ENCODE peak calls at places on chromosomes 7 and 10, in eight cellular contexts. F, C, V, W, R, Y, Q and P are unnamed samples.

GRCh38 chr10:104337985-104338735 is at the start of gene ITPRIP:
- DNase-seq in F (peak; percentile 71), C (peak; percentile 86), V (peak; percentile 91), W (peak; percentile 81), R (peak; percentile 90), Y (peak; percentile 93), Q (peak; percentile 74), P (no peak)

GRCh38 chr10:8034666-8035640 is 19.5 kb upstream of the GATA3 start:
- DNase-seq in F (no peak), C (peak; percentile 59), V (no peak), W (no peak), R (peak; percentile 61), Y (no peak), Q (no peak), P (no peak)

GRCh38 chr7:27677912-27678612 is 15.4 kb upstream of the HIBADH start:
- DNase-seq in F (no peak), C (no peak), V (peak; percentile 93), W (no peak), R (no peak), Y (peak; percentile 92), Q (no peak), P (no peak)

GRCh38 chr7:115585015-115585655 is 445.4 kb downstream of the TFEC start:
- DNase-seq in F (no peak), C (no peak), V (peak; percentile 17), W (no peak), R (no peak), Y (no peak), Q (no peak), P (no peak)

GRCh38 chr7:74289660-74290589 is 718 bp downstream of the CLIP2 start:
- DNase-seq in F (no peak), C (peak; percentile 40), V (peak; percentile 77), W (peak; percentile 56), R (peak; percentile 83), Y (no peak), Q (peak; percentile 33), P (peak; percentile 72)

GRCh38 chr10:92574545-92575377 is 868 bp upstream of the IDE start:
- DNase-seq in F (no peak), C (peak; percentile 6), V (no peak), W (no peak), R (no peak), Y (peak; percentile 59), Q (no peak), P (no peak)

GRCh38 chr7:2202361-2202761 is 30.4 kb downstream of the MAD1L1 start:
- DNase-seq in F (no peak), C (no peak), V (no peak), W (no peak), R (no peak), Y (no peak), Q (no peak), P (no peak)

GRCh38 chr7:22814261-22815208 is 8.1 kb downstream of the TOMM7 start:
- DNase-seq in F (no peak), C (no peak), V (peak; percentile 66), W (no peak), R (no peak), Y (peak; percentile 47), Q (no peak), P (no peak)

GRCh38 chr10:124339119-124339807 is 79.5 kb downstream of the OAT start:
- DNase-seq in F (no peak), C (no peak), V (no peak), W (no peak), R (no peak), Y (no peak), Q (no peak), P (peak; percentile 54)

GRCh38 chr7:44963526-44964290 is 15.1 kb downstream of the MYO1G start:
- DNase-seq in F (no peak), C (no peak), V (no peak), W (no peak), R (peak; percentile 71), Y (no peak), Q (no peak), P (no peak)

DNA sequence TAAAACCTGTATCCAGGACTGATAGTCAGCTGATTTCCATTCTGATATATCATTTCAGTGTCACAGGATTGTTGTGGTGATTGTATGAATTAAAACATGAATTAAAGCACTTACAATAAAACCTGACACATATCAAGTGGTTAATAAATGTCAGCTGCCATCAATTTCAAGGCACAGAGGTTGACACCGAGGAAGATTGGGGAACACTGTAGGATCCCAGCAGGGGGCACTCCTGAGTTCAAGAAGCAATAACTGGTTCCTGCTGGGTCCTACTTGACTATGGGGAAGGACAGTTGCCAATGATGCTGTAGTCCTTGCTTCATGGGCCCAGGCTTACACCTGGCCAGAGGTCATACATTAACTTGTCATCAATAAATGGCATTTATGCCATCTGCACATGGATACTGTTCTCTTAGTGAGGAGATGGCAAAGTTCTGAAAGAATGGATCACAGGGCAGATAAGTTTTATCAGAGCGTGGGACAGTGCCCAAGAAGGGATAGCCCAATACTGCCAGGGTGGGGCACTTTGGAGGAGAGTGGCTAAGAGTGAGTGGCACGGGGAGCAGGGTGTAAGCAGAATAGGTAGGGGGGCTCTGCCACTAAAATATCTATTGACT is 24.1 kb downstream of the FZD1 start:
- DNase-seq in F (no peak), C (peak; percentile 70), V (no peak), W (no peak), R (no peak), Y (peak; percentile 43), Q (peak; percentile 29), P (no peak)
- TF ChIP-seq CTCF in F (peak; percentile 24), C (peak; percentile 57), V (peak; percentile 21), W (no peak), R (peak; percentile 33), Y (peak; percentile 60), Q (peak; percentile 63), P (peak; percentile 61)

DNA sequence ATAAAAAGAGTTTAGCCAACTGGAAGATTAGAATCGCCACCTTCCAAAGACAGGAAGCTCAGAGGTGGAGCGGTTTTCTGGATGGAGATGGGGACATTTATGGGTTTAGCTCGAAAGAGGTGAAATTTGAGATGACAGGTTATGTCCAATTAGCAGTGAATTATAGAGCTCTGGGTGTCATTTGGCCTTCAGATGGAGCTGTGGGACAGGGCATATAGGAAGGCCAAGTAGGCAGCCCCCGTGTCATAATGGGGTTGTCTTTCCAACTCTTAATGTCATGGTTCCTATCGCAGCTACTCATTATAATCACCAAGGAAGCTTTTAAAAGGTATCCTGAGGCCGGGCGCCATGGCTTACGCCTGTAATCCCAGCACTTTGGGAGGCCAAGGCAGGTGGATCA is 21.0 kb upstream of the EEPD1 start:
- DNase-seq in F (no peak), C (no peak), V (no peak), W (no peak), R (no peak), Y (no peak), Q (no peak), P (no peak)
- TF ChIP-seq CTCF in F (no peak), C (no peak), V (no peak), W (no peak), R (no peak), Y (no peak), Q (peak; percentile 11), P (no peak)

DNA sequence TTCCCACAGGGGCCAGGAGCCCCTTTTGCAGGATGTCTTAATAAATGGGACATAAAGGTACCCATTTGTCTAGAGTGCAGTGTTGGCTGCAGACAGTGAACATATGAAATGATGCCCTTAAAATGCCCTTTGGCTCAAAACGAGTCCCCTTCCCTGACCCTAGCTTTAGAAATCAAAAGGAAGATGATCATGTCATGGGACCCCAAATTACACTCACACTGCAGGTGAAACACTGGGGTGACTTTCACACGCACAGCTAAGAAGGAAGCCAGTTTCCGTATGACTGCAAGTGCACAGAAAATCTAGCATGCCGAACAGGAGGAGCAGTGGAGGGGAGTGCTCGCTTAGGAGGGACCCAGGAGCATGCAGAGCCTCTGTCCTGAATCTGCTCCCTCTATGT is 154.5 kb upstream of the KLF14 start:
- DNase-seq in F (no peak), C (no peak), V (no peak), W (no peak), R (no peak), Y (no peak), Q (no peak), P (no peak)
- TF ChIP-seq CTCF in F (no peak), C (no peak), V (no peak), W (no peak), R (no peak), Y (no peak), Q (no peak), P (no peak)

DNA sequence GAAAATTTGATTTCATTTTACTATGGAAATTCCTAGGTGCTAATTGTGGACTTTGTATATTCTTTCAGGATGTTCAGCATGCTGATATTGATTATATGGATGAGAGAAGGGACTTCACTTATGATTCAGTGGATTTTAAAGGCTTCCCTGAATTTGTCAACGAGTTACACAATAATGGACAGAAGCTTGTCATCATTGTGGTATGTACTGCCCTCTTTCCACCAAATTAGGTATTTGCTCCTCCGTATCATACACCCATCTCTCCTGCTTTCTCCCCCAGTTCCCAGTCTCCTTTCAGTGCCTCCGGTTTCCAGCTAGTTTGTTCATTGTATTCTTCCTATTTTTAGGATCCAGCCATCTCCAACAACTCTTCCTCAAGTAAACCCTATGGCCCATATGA is 34.6 kb downstream of the MGAM start:
- DNase-seq in F (no peak), C (peak; percentile 7), V (no peak), W (no peak), R (no peak), Y (peak; percentile 3), Q (no peak), P (no peak)
- TF ChIP-seq CTCF in F (no peak), C (peak; percentile 29), V (no peak), W (no peak), R (no peak), Y (no peak), Q (no peak), P (no peak)

GRCh38 chr7:67711706-67712105 is 715.1 kb downstream of the TYW1 start:
- DNase-seq in F (no peak), C (no peak), V (no peak), W (no peak), R (no peak), Y (no peak), Q (no peak), P (no peak)

DNA sequence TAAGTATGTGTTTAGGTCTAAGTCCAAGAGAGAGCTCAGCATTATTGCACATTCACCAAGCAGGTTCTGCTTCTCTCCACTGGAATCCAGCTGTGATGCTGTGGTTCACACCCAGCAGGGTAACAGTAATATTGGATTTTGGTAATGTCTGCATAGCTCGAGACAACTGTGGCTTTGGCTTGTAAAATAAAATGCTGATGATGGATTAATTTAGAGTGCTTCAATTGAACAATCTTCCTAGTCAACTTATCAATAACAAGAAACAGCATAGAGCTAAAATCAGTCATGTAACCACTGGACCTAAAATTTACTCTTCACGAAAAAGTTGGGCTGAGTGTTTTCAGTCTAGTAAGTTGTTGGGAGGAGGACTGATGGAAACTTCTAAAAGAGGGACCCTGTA is 709.2 kb downstream of the TYW1 start:
- DNase-seq in F (no peak), C (no peak), V (no peak), W (no peak), R (no peak), Y (no peak), Q (no peak), P (no peak)
- TF ChIP-seq CTCF in F (no peak), C (no peak), V (no peak), W (no peak), R (no peak), Y (no peak), Q (no peak), P (no peak)